ENCODE peak calls at places on chromosome 17, in eight cellular contexts. Q is right lobe of liver; D is IMR-90; F is esophagus squamous epithelium; K is psoas muscle; G is PC-9; R is aorta; C is naive thymus-derived CD4-positive, alpha-beta T cell. N is an unnamed sample.

GRCh38 chr17:4710693-4711634 is 532 bp downstream of the ARRB2 start:
- DNase-seq in C (no peak), F (no peak), G (no peak), R (no peak), D (no peak), Q (peak; percentile 75), K (peak; percentile 37), N (no peak)

GRCh38 chr17:19275457-19276082 is 38.4 kb downstream of the EPN2 start:
- DNase-seq in F (no peak), Q (no peak), R (peak; percentile 16), D (peak; percentile 27), K (no peak), G (no peak), C (no peak), N (no peak)

GRCh38 chr17:76268991-76269981 is 4.1 kb downstream of the UBALD2 start:
- DNase-seq in R (no peak), Q (no peak), F (no peak), D (no peak), G (no peak), C (no peak), K (peak; percentile 37), N (no peak)

GRCh38 chr17:47935961-47936360 is 5.4 kb upstream of the PNPO start:
- DNase-seq in G (peak; percentile 98), C (no peak), D (peak; percentile 85), F (no peak), K (no peak), Q (no peak), R (no peak), N (peak; percentile 49)

GRCh38 chr17:32498362-32498761 is 11.6 kb downstream of the CDK5R1 start:
- DNase-seq in R (no peak), C (no peak), G (no peak), D (no peak), Q (no peak), K (no peak), F (no peak), N (no peak)

GRCh38 chr17:63834431-63835166 is 7.1 kb upstream of the FTSJ3 start:
- DNase-seq in G (peak; percentile 63), F (no peak), C (no peak), K (peak; percentile 59), R (no peak), D (peak; percentile 85), Q (no peak), N (peak; percentile 91)

GRCh38 chr17:6787081-6787693 is 11.2 kb downstream of the FBXO39 start:
- DNase-seq in F (no peak), D (no peak), K (no peak), Q (no peak), C (no peak), R (no peak), G (no peak), N (no peak)

GRCh38 chr17:45371414-45372324 is 54.8 kb upstream of the MAP3K14 start:
- DNase-seq in F (no peak), K (peak; percentile 90), R (peak; percentile 91), G (peak; percentile 96), C (no peak), D (peak; percentile 96), Q (peak; percentile 82), N (peak; percentile 99)

GRCh38 chr17:58210922-58211321 is 8.1 kb downstream of the MKS1 start:
- DNase-seq in K (no peak), Q (no peak), R (no peak), G (no peak), C (no peak), F (no peak), D (no peak), N (no peak)

GRCh38 chr17:46986401-46986800 is 7.3 kb upstream of the RPRML start:
- DNase-seq in C (no peak), G (no peak), Q (no peak), D (no peak), K (no peak), R (no peak), F (no peak), N (no peak)

GRCh38 chr17:14044702-14045101 is 24.6 kb upstream of the COX10 start:
- DNase-seq in R (no peak), K (no peak), D (no peak), F (no peak), G (no peak), C (no peak), Q (no peak), N (no peak)

GRCh38 chr17:17960500-17961050 is 11.6 kb downstream of the TOM1L2 start:
- DNase-seq in K (no peak), R (no peak), Q (no peak), F (no peak), C (no peak), D (no peak), G (no peak), N (no peak)
- H3K4me1 ChIP-seq in K (peaks cover 62% of the 10 kb centered on the region), R (peaks cover 2% of the 10 kb centered on the region), Q (no peaks in the 10 kb centered on the region), F (peaks cover 82% of the 10 kb centered on the region), C (peaks cover 58% of the 10 kb centered on the region), D (peaks cover 19% of the 10 kb centered on the region), G (peaks cover 54% of the 10 kb centered on the region), N (peaks cover 44% of the 10 kb centered on the region)

GRCh38 chr17:82019905-82020873 is 2.5 kb downstream of the CENPX start:
- DNase-seq in F (no peak), Q (peak; percentile 80), G (no peak), D (peak; percentile 21), C (peak; percentile 55), K (peak; percentile 68), R (peak; percentile 74), N (peak; percentile 81)

GRCh38 chr17:82021728-82022309 is 859 bp downstream of the CENPX start:
- DNase-seq in Q (no peak), D (no peak), C (no peak), G (no peak), R (no peak), F (no peak), K (no peak), N (no peak)

GRCh38 chr17:82019208-82019727 is 3.4 kb downstream of the CENPX start:
- DNase-seq in Q (no peak), K (no peak), R (no peak), C (no peak), F (no peak), D (no peak), G (no peak), N (no peak)

GRCh38 chr17:82022310-82022980 is at the start of gene CENPX:
- DNase-seq in G (no peak), K (no peak), C (no peak), D (no peak), F (no peak), R (no peak), Q (no peak), N (no peak)

DNA sequence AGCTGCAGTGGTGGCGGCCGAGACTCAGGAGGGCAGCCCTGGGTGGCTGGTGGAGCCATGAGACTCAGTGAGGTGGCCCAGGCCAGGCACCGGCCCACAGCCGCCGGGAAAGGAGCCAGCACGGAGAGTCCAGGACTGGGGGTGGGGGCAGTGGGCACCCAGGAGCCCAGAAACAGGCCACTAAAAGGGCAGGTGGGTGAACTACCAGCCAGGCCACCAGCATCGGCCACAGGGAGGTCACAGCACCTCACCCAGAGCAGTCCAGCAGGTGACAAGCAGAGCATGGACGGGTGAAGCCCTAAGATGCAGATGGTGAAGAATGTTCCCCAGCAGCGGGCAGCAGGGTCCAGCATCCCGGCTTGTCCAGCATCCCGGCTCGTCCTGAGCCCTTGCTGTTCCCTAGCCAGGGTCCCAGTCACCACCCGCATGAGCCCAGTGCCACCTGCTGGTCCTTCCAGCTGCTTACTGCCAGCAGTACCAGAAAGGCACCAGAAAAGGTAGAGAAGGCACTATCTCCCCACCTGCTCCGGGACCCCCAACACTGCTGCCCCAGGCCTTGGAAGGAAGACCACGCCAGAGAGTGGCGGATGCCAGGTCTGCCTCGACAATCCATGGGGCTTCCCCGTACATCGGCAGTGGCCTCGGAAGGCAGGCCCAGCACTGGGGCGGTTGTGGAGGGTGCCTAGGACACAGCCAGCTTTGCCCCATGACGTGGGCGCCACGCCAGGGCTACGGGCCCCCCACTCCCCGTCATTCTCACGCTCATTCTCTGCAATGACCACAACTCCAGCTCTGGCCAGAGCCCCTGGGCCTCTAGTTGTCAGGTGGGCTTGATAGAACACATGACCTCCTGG is 1.6 kb downstream of the CENPX start:
- DNase-seq in K (peak; percentile 74), G (peak; percentile 45), F (no peak), R (peak; percentile 85), Q (peak; percentile 87), D (peak; percentile 75), C (no peak), N (peak; percentile 91)
- H3K36me3 ChIP-seq in K (peaks cover 3% of the 10 kb centered on the region), G (no peaks in the 10 kb centered on the region), F (peaks cover 4% of the 10 kb centered on the region), R (no peaks in the 10 kb centered on the region), Q (peaks cover 8% of the 10 kb centered on the region), D (peaks cover 6% of the 10 kb centered on the region), C (no peaks in the 10 kb centered on the region), N (peaks cover 41% of the 10 kb centered on the region)

GRCh38 chr17:18191967-18192366 is 8.3 kb downstream of the ALKBH5 start:
- DNase-seq in G (no peak), R (no peak), Q (no peak), K (no peak), F (no peak), C (no peak), D (no peak), N (no peak)

GRCh38 chr17:18187226-18187625 is 3.6 kb downstream of the ALKBH5 start:
- DNase-seq in K (no peak), Q (no peak), D (no peak), G (no peak), F (no peak), R (no peak), C (no peak), N (no peak)

GRCh38 chr17:18187816-18188761 is 4.5 kb downstream of the ALKBH5 start:
- DNase-seq in R (peak; percentile 65), C (no peak), Q (no peak), D (peak; percentile 23), K (peak; percentile 41), G (no peak), F (no peak), N (no peak)

GRCh38 chr17:18191071-18191667 is 7.5 kb downstream of the ALKBH5 start:
- DNase-seq in D (no peak), G (no peak), K (no peak), Q (no peak), F (no peak), C (no peak), R (no peak), N (no peak)

GRCh38 chr17:18190629-18191028 is 7.0 kb downstream of the ALKBH5 start:
- DNase-seq in F (no peak), R (no peak), K (no peak), C (no peak), D (no peak), G (no peak), Q (no peak), N (no peak)
- H3K4me1 ChIP-seq in F (peaks cover 86% of the 10 kb centered on the region), R (peaks cover 6% of the 10 kb centered on the region), K (peaks cover 88% of the 10 kb centered on the region), C (peaks cover 58% of the 10 kb centered on the region), D (peaks cover 34% of the 10 kb centered on the region), G (peaks cover 24% of the 10 kb centered on the region), Q (no peaks in the 10 kb centered on the region), N (peaks cover 24% of the 10 kb centered on the region)

GRCh38 chr17:44193326-44194084 is 6.2 kb downstream of the ATXN7L3 start:
- DNase-seq in G (no peak), Q (no peak), D (no peak), F (no peak), C (no peak), R (no peak), K (no peak), N (no peak)

GRCh38 chr17:44190496-44190895 is 3.7 kb downstream of the TMUB2 start:
- DNase-seq in K (no peak), Q (no peak), D (no peak), C (no peak), F (no peak), G (no peak), R (no peak), N (no peak)

GRCh38 chr17:44191389-44191788 is 4.6 kb downstream of the TMUB2 start:
- DNase-seq in Q (no peak), K (no peak), G (no peak), C (no peak), F (no peak), R (no peak), D (no peak), N (no peak)

GRCh38 chr17:44191941-44192496 is 5.2 kb downstream of the TMUB2 start:
- DNase-seq in K (no peak), D (no peak), R (no peak), C (no peak), G (no peak), Q (no peak), F (no peak), N (no peak)

GRCh38 chr17:44192750-44193149 is 6.0 kb downstream of the TMUB2 start:
- DNase-seq in R (no peak), G (no peak), Q (no peak), K (no peak), F (no peak), C (no peak), D (no peak), N (no peak)
- H3K36me3 ChIP-seq in R (peaks cover 2% of the 10 kb centered on the region), G (peaks cover 7% of the 10 kb centered on the region), Q (peaks cover 54% of the 10 kb centered on the region), K (peaks cover 84% of the 10 kb centered on the region), F (peaks cover 39% of the 10 kb centered on the region), C (peaks cover 18% of the 10 kb centered on the region), D (peaks cover 70% of the 10 kb centered on the region), N (peaks cover 89% of the 10 kb centered on the region)

N was measured in SJSA1.